ENCODE peak calls at places on chromosomes 12 and 14, in eight cellular contexts. One of them, this sample, is unnamed.

GRCh38 chr14:36997843-36998242 is 174.6 kb downstream of the SLC25A21 start:
- DNase-seq in effector memory CD4-positive, alpha-beta T cell: no peak
- DNase-seq in kidney glomerular epithelial cell: peak
- DNase-seq in cardiac fibroblast: peak
- DNase-seq in NCI-H345: no peak
- DNase-seq in activated T-helper 1 cell treated with Interleukin-2 at 50 U/mL for 16 hours: no peak
- DNase-seq in AG04449: no peak
- DNase-seq in stimulated activated CD8-positive, alpha-beta memory T cell treated with anti-CD3 and anti-CD28 coated beads, Interleukin-4, amount 100 ng/mL, for 1 hour: no peak
- DNase-seq in this sample: peak

GRCh38 chr12:89648211-89648930 is 60.3 kb downstream of the ATP2B1 start:
- DNase-seq in cardiac fibroblast: no peak
- DNase-seq in activated T-helper 1 cell treated with Interleukin-2 at 50 U/mL for 16 hours: no peak
- DNase-seq in effector memory CD4-positive, alpha-beta T cell: no peak
- DNase-seq in AG04449: no peak
- DNase-seq in NCI-H345: no peak
- DNase-seq in stimulated activated CD8-positive, alpha-beta memory T cell treated with anti-CD3 and anti-CD28 coated beads, Interleukin-4, amount 100 ng/mL, for 1 hour: no peak
- DNase-seq in kidney glomerular epithelial cell: no peak
- DNase-seq in this sample: no peak

GRCh38 chr14:47150267-47150666 is 498.7 kb upstream of the RPL10L start:
- DNase-seq in kidney glomerular epithelial cell: no peak
- DNase-seq in stimulated activated CD8-positive, alpha-beta memory T cell treated with anti-CD3 and anti-CD28 coated beads, Interleukin-4, amount 100 ng/mL, for 1 hour: no peak
- DNase-seq in NCI-H345: no peak
- DNase-seq in activated T-helper 1 cell treated with Interleukin-2 at 50 U/mL for 16 hours: no peak
- DNase-seq in AG04449: no peak
- DNase-seq in cardiac fibroblast: no peak
- DNase-seq in effector memory CD4-positive, alpha-beta T cell: no peak
- DNase-seq in this sample: no peak

GRCh38 chr12:27805238-27805637 is 25.2 kb upstream of the MANSC4 start:
- DNase-seq in activated T-helper 1 cell treated with Interleukin-2 at 50 U/mL for 16 hours: no peak
- DNase-seq in AG04449: no peak
- DNase-seq in NCI-H345: no peak
- DNase-seq in stimulated activated CD8-positive, alpha-beta memory T cell treated with anti-CD3 and anti-CD28 coated beads, Interleukin-4, amount 100 ng/mL, for 1 hour: no peak
- DNase-seq in cardiac fibroblast: no peak
- DNase-seq in effector memory CD4-positive, alpha-beta T cell: no peak
- DNase-seq in kidney glomerular epithelial cell: no peak
- DNase-seq in this sample: no peak

GRCh38 chr12:108337235-108338223 is 1.6 kb downstream of the CMKLR1 start:
- DNase-seq in cardiac fibroblast: peak
- DNase-seq in AG04449: no peak
- DNase-seq in kidney glomerular epithelial cell: no peak
- DNase-seq in effector memory CD4-positive, alpha-beta T cell: no peak
- DNase-seq in stimulated activated CD8-positive, alpha-beta memory T cell treated with anti-CD3 and anti-CD28 coated beads, Interleukin-4, amount 100 ng/mL, for 1 hour: no peak
- DNase-seq in activated T-helper 1 cell treated with Interleukin-2 at 50 U/mL for 16 hours: no peak
- DNase-seq in NCI-H345: no peak
- DNase-seq in this sample: peak

GRCh38 chr14:22497671-22498093 is 91.3 kb downstream of the DAD1 start:
- DNase-seq in kidney glomerular epithelial cell: no peak
- DNase-seq in AG04449: no peak
- DNase-seq in NCI-H345: no peak
- DNase-seq in cardiac fibroblast: no peak
- DNase-seq in activated T-helper 1 cell treated with Interleukin-2 at 50 U/mL for 16 hours: no peak
- DNase-seq in effector memory CD4-positive, alpha-beta T cell: no peak
- DNase-seq in stimulated activated CD8-positive, alpha-beta memory T cell treated with anti-CD3 and anti-CD28 coated beads, Interleukin-4, amount 100 ng/mL, for 1 hour: no peak
- DNase-seq in this sample: no peak

GRCh38 chr14:97976861-97977260 is 1179.7 kb downstream of the VRK1 start:
- DNase-seq in effector memory CD4-positive, alpha-beta T cell: no peak
- DNase-seq in cardiac fibroblast: no peak
- DNase-seq in NCI-H345: no peak
- DNase-seq in stimulated activated CD8-positive, alpha-beta memory T cell treated with anti-CD3 and anti-CD28 coated beads, Interleukin-4, amount 100 ng/mL, for 1 hour: no peak
- DNase-seq in kidney glomerular epithelial cell: no peak
- DNase-seq in AG04449: no peak
- DNase-seq in activated T-helper 1 cell treated with Interleukin-2 at 50 U/mL for 16 hours: no peak
- DNase-seq in this sample: no peak

GRCh38 chr12:14768823-14769405 is 34.4 kb downstream of the WBP11 start:
- DNase-seq in AG04449: no peak
- DNase-seq in effector memory CD4-positive, alpha-beta T cell: peak
- DNase-seq in kidney glomerular epithelial cell: peak
- DNase-seq in stimulated activated CD8-positive, alpha-beta memory T cell treated with anti-CD3 and anti-CD28 coated beads, Interleukin-4, amount 100 ng/mL, for 1 hour: no peak
- DNase-seq in cardiac fibroblast: peak
- DNase-seq in NCI-H345: no peak
- DNase-seq in activated T-helper 1 cell treated with Interleukin-2 at 50 U/mL for 16 hours: no peak
- DNase-seq in this sample: no peak

GRCh38 chr12:120814903-120815429 is 89.2 kb downstream of the SPPL3 start:
- DNase-seq in kidney glomerular epithelial cell: no peak
- DNase-seq in activated T-helper 1 cell treated with Interleukin-2 at 50 U/mL for 16 hours: no peak
- DNase-seq in AG04449: no peak
- DNase-seq in cardiac fibroblast: no peak
- DNase-seq in stimulated activated CD8-positive, alpha-beta memory T cell treated with anti-CD3 and anti-CD28 coated beads, Interleukin-4, amount 100 ng/mL, for 1 hour: no peak
- DNase-seq in effector memory CD4-positive, alpha-beta T cell: no peak
- DNase-seq in NCI-H345: no peak
- DNase-seq in this sample: peak

GRCh38 chr12:90028620-90029051 is 320.0 kb upstream of the ATP2B1 start:
- DNase-seq in cardiac fibroblast: peak
- DNase-seq in kidney glomerular epithelial cell: peak
- DNase-seq in stimulated activated CD8-positive, alpha-beta memory T cell treated with anti-CD3 and anti-CD28 coated beads, Interleukin-4, amount 100 ng/mL, for 1 hour: no peak
- DNase-seq in activated T-helper 1 cell treated with Interleukin-2 at 50 U/mL for 16 hours: no peak
- DNase-seq in AG04449: no peak
- DNase-seq in NCI-H345: no peak
- DNase-seq in effector memory CD4-positive, alpha-beta T cell: no peak
- DNase-seq in this sample: peak

GRCh38 chr12:2998789-2999264 is 39.6 kb downstream of the TEAD4 start:
- DNase-seq in kidney glomerular epithelial cell: peak
- DNase-seq in effector memory CD4-positive, alpha-beta T cell: no peak
- DNase-seq in cardiac fibroblast: peak
- DNase-seq in NCI-H345: no peak
- DNase-seq in activated T-helper 1 cell treated with Interleukin-2 at 50 U/mL for 16 hours: no peak
- DNase-seq in AG04449: peak
- DNase-seq in stimulated activated CD8-positive, alpha-beta memory T cell treated with anti-CD3 and anti-CD28 coated beads, Interleukin-4, amount 100 ng/mL, for 1 hour: no peak
- DNase-seq in this sample: no peak

GRCh38 chr12:51413149-51413548 is 11.5 kb upstream of the SLC4A8 start:
- DNase-seq in stimulated activated CD8-positive, alpha-beta memory T cell treated with anti-CD3 and anti-CD28 coated beads, Interleukin-4, amount 100 ng/mL, for 1 hour: no peak
- DNase-seq in effector memory CD4-positive, alpha-beta T cell: no peak
- DNase-seq in AG04449: no peak
- DNase-seq in NCI-H345: no peak
- DNase-seq in cardiac fibroblast: no peak
- DNase-seq in kidney glomerular epithelial cell: no peak
- DNase-seq in activated T-helper 1 cell treated with Interleukin-2 at 50 U/mL for 16 hours: no peak
- DNase-seq in this sample: no peak